ENCODE peak calls at places on chromosomes 3 and 15, in six cellular contexts. H is CD8-positive, alpha-beta T cell; X is uterus; Q is ovary; E is psoas muscle; T is thoracic aorta. W is an unnamed sample.

GRCh38 chr3:136842294-136842693 is 19.7 kb upstream of the NCK1 start:
- DNase-seq in H (no peak), Q (no peak), E (no peak), X (no peak), T (no peak), W (no peak)

GRCh38 chr3:148079370-148079769 is 618.3 kb upstream of the AGTR1 start:
- DNase-seq in Q (no peak), E (no peak), T (no peak), H (no peak), X (no peak), W (no peak)

GRCh38 chr15:81097116-81097892 is 36.8 kb upstream of the CFAP161 start:
- DNase-seq in X (no peak), H (no peak), Q (no peak), T (no peak), E (no peak), W (no peak)

GRCh38 chr15:92797168-92798052 is 102.7 kb upstream of the CHD2 start:
- DNase-seq in H (peak; percentile 22), T (no peak), Q (peak; percentile 37), X (no peak), E (no peak), W (no peak)

GRCh38 chr3:167110906-167111305 is 269.2 kb downstream of the ZBBX start:
- DNase-seq in X (no peak), E (no peak), H (no peak), Q (no peak), T (no peak), W (peak; percentile 5)

GRCh38 chr3:134354612-134355275 is 19.5 kb downstream of the AMOTL2 start:
- DNase-seq in E (no peak), Q (no peak), T (no peak), X (peak; percentile 13), H (no peak), W (no peak)

GRCh38 chr3:58025406-58025805 is 17.2 kb downstream of the FLNB start:
- DNase-seq in T (no peak), H (no peak), X (no peak), E (no peak), Q (no peak), W (no peak)

GRCh38 chr15:85414495-85414894 is 34.1 kb downstream of the AKAP13 start:
- DNase-seq in Q (no peak), E (no peak), T (no peak), X (no peak), H (no peak), W (no peak)

GRCh38 chr3:184911570-184911969 is 99.6 kb downstream of the VPS8 start:
- DNase-seq in E (no peak), X (no peak), T (no peak), H (no peak), Q (no peak), W (no peak)

GRCh38 chr3:45056608-45057301 is 30.7 kb downstream of the CLEC3B start:
- DNase-seq in H (no peak), Q (no peak), X (no peak), T (no peak), E (no peak), W (no peak)

GRCh38 chr3:9251055-9251786 is 1.8 kb upstream of the SRGAP3 start:
- DNase-seq in H (no peak), X (no peak), E (peak; percentile 71), T (no peak), Q (no peak), W (peak; percentile 67)

GRCh38 chr15:80121546-80121945 is 31.3 kb upstream of the FAH start:
- DNase-seq in H (no peak), T (no peak), X (no peak), Q (no peak), E (no peak), W (no peak)

GRCh38 chr15:51267047-51267713 is 71.2 kb downstream of the CYP19A1 start:
- DNase-seq in Q (no peak), T (no peak), X (no peak), E (no peak), H (no peak), W (no peak)

GRCh38 chr15:100349696-100350433 is 8.1 kb upstream of the ADAMTS17 start:
- DNase-seq in H (peak; percentile 85), T (peak; percentile 77), X (peak; percentile 97), Q (peak; percentile 96), E (peak; percentile 94), W (peak; percentile 93)

GRCh38 chr3:149291178-149291577 is 42.3 kb downstream of the TM4SF18 start:
- DNase-seq in E (no peak), H (no peak), Q (no peak), T (no peak), X (no peak), W (no peak)

GRCh38 chr3:13857702-13858380 is 22.0 kb downstream of the WNT7A start:
- DNase-seq in T (no peak), Q (no peak), E (no peak), X (no peak), H (no peak), W (no peak)

GRCh38 chr3:8239718-8240698 is 261.6 kb upstream of the LMCD1 start:
- DNase-seq in T (no peak), E (no peak), Q (no peak), H (peak; percentile 21), X (no peak), W (no peak)

GRCh38 chr3:116059421-116060096 is 385.7 kb downstream of the LSAMP start:
- DNase-seq in T (no peak), X (no peak), H (no peak), Q (no peak), E (no peak), W (no peak)

GRCh38 chr3:122964844-122965243 is 62.7 kb downstream of the SEMA5B start:
- DNase-seq in T (no peak), E (no peak), H (no peak), X (no peak), Q (no peak), W (no peak)

GRCh38 chr3:39166932-39167532 is 13.6 kb upstream of the CSRNP1 start:
- DNase-seq in E (no peak), X (peak; percentile 33), T (no peak), H (no peak), Q (no peak), W (no peak)

GRCh38 chr3:56761887-56762605 is 39.7 kb downstream of the ARHGEF3 start:
- DNase-seq in H (no peak), T (no peak), E (no peak), Q (no peak), X (no peak), W (no peak)

GRCh38 chr15:100947760-100948429 is 28.7 kb downstream of the LRRK1 start:
- DNase-seq in T (no peak), X (no peak), H (no peak), E (no peak), Q (no peak), W (no peak)

GRCh38 chr3:138593488-138594149 is 441 bp downstream of the CEP70 start:
- DNase-seq in T (no peak), H (no peak), E (no peak), X (no peak), Q (peak; percentile 30), W (no peak)

GRCh38 chr3:135516143-135516542 is 449.4 kb upstream of the PPP2R3A start:
- DNase-seq in H (no peak), E (no peak), Q (no peak), T (no peak), X (no peak), W (no peak)

GRCh38 chr15:33988384-33988783 is 20.1 kb downstream of the CHRM5 start:
- DNase-seq in H (no peak), T (no peak), X (no peak), E (no peak), Q (no peak), W (no peak)

GRCh38 chr3:157544501-157545139 is 41.4 kb upstream of the VEPH1 start:
- DNase-seq in H (no peak), Q (no peak), X (no peak), T (no peak), E (no peak), W (no peak)

GRCh38 chr3:36201546-36201945 is 178.8 kb upstream of the STAC start:
- DNase-seq in T (no peak), E (no peak), Q (no peak), X (no peak), H (no peak), W (no peak)

GRCh38 chr3:12659316-12660015 is 4.5 kb downstream of the RAF1 start:
- DNase-seq in E (no peak), H (no peak), T (no peak), X (no peak), Q (no peak), W (no peak)

DNA sequence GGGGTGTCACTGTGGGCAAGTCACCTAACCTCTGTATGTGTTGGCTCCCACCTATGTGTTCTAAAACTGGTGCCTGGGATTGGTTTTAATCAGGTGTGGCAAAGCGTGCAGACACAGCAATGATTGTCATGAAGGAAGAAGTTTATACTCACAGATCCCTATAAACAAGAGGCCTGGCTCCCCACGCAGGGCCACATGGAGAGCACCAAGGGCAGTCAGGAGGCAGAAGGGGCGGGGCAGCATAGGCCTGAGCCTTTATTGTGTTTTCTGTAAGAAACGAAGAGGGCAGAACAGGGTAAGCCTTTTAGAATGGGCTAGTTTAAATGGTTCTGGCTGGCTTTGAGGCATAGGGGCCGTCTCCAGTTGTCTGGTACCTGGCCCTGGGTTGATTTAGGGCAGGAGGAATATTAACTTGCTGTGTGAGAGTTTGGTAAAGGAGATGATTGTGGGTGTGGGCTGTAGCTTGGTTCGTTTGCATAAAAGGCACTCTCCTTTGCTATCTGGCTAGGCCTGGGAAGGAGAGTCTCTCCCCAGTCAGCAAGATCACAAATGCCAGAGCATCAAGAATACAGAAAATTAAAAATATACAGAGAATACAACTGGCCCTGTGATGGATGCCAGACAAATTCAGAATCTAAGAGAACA is 2.2 kb upstream of the FBXW12 start:
- DNase-seq in H (no peak), X (no peak), Q (no peak), E (no peak), T (no peak), W (no peak)
- TF ChIP-seq CTCF in H (no peak), X (no peak), Q (no peak), E (no peak), T (no peak), W (no peak)

DNA sequence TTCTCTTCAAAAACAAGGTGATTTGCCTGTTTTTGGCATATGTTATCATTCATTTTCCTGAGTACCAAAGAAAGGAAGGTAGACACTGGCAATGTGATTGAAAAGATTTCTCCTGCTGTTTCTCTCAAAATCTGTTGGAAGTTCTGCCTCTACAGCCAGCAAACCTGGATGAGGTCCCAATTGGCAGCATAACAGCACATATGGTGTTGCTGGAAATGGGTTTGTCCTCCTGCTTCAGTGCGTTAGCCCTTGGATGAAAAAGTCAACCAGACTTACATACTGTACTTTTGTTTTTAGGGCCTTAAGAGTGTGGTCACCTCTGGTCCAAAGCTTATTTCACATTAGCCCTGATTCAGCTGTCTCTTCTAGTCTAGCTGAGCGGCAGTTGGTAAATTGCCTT is 237.6 kb upstream of the MME start:
- DNase-seq in H (no peak), Q (no peak), X (no peak), E (no peak), T (no peak), W (no peak)
- H3K4me3 ChIP-seq in H (no peak overlapping the region), Q (no peak overlapping the region), X (no peak overlapping the region), E (no peak overlapping the region), T (no peak overlapping the region), W (no peak overlapping the region)

GRCh38 chr3:172106037-172106559 is 66.7 kb downstream of the FNDC3B start:
- DNase-seq in E (no peak), Q (no peak), H (no peak), X (no peak), T (no peak), W (no peak)
- H3K4me1 ChIP-seq in E (peaks cover 40% of the 10 kb centered on the region), Q (peaks cover 10% of the 10 kb centered on the region), H (peaks cover 83% of the 10 kb centered on the region), X (peaks cover 13% of the 10 kb centered on the region), T (peaks cover 81% of the 10 kb centered on the region), W (peaks cover 78% of the 10 kb centered on the region)

GRCh38 chr3:190855151-190855550 is 7.3 kb downstream of the GMNC start:
- DNase-seq in H (no peak), X (no peak), T (no peak), Q (no peak), E (no peak), W (no peak)
- TF ChIP-seq CTCF in H (no peak), X (no peak), T (no peak), Q (no peak), E (no peak), W (no peak)